ENCODE peak calls at places on chromosomes 6 and 20, in six cellular contexts. S, C, J, T, O and Y are unnamed samples.

GRCh38 chr6:8219352-8219943 is 117.1 kb upstream of the EEF1E1 start:
- DNase-seq in S (peak; percentile 57), C (no peak), J (peak; percentile 28), T (peak; percentile 6), O (peak; percentile 52), Y (no peak)

GRCh38 chr6:25297823-25298507 is 18.8 kb downstream of the CARMIL1 start:
- DNase-seq in S (no peak), C (no peak), J (no peak), T (no peak), O (no peak), Y (no peak)

GRCh38 chr6:78483546-78483945 is 383.8 kb upstream of the IRAK1BP1 start:
- DNase-seq in S (no peak), C (no peak), J (no peak), T (no peak), O (no peak), Y (peak; percentile 3)

GRCh38 chr20:20603339-20603990 is 109.0 kb downstream of the RALGAPA2 start:
- DNase-seq in S (no peak), C (no peak), J (peak; percentile 7), T (no peak), O (no peak), Y (no peak)

GRCh38 chr6:46323312-46323965 is 152.7 kb upstream of the ENPP5 start:
- DNase-seq in S (peak; percentile 15), C (no peak), J (no peak), T (no peak), O (peak; percentile 48), Y (peak; percentile 62)

GRCh38 chr20:46351357-46352058 is 43.2 kb upstream of the CDH22 start:
- DNase-seq in S (no peak), C (no peak), J (no peak), T (no peak), O (peak; percentile 44), Y (no peak)

GRCh38 chr20:3221398-3222226 is 12.3 kb downstream of the ITPA start:
- DNase-seq in S (no peak), C (no peak), J (no peak), T (no peak), O (no peak), Y (no peak)

GRCh38 chr6:131733376-131734016 is 22.7 kb upstream of the CTAGE9 start:
- DNase-seq in S (no peak), C (no peak), J (no peak), T (no peak), O (peak; percentile 61), Y (peak; percentile 36)

GRCh38 chr6:142112451-142113061 is 20.2 kb upstream of the GJE1 start:
- DNase-seq in S (peak; percentile 86), C (peak; percentile 53), J (peak; percentile 64), T (peak; percentile 46), O (peak; percentile 61), Y (peak; percentile 45)

GRCh38 chr6:43702522-43703440 is 15.2 kb upstream of the MRPS18A start:
- DNase-seq in S (peak; percentile 63), C (peak; percentile 89), J (peak; percentile 83), T (peak; percentile 23), O (peak; percentile 94), Y (peak; percentile 93)

GRCh38 chr6:169983651-169984050 is 232.2 kb downstream of the ERMARD start:
- DNase-seq in S (no peak), C (no peak), J (no peak), T (no peak), O (no peak), Y (no peak)

GRCh38 chr6:2680264-2680908 is 70.3 kb downstream of the MYLK4 start:
- DNase-seq in S (no peak), C (no peak), J (no peak), T (no peak), O (no peak), Y (no peak)

GRCh38 chr6:28558629-28559028 is 32.9 kb downstream of the GPX5 start:
- DNase-seq in S (no peak), C (no peak), J (peak; percentile 79), T (no peak), O (no peak), Y (no peak)

GRCh38 chr20:46975976-46976375 is 81.3 kb downstream of the EYA2 start:
- DNase-seq in S (no peak), C (no peak), J (no peak), T (no peak), O (no peak), Y (no peak)

GRCh38 chr6:110618591-110619267 is 142.3 kb upstream of the SLC22A16 start:
- DNase-seq in S (no peak), C (no peak), J (no peak), T (no peak), O (peak; percentile 17), Y (no peak)

GRCh38 chr6:158049055-158050028 is 67.7 kb downstream of the SYNJ2 start:
- DNase-seq in S (no peak), C (peak; percentile 24), J (no peak), T (no peak), O (no peak), Y (no peak)

GRCh38 chr20:39702716-39703349 is 740.7 kb downstream of the DHX35 start:
- DNase-seq in S (no peak), C (no peak), J (no peak), T (no peak), O (no peak), Y (no peak)

GRCh38 chr6:149941583-149942460 is at the start of gene ULBP2:
- DNase-seq in S (peak; percentile 91), C (peak; percentile 60), J (peak; percentile 69), T (peak; percentile 62), O (peak; percentile 89), Y (peak; percentile 94)

GRCh38 chr6:121616411-121616810 is 181.0 kb downstream of the GJA1 start:
- DNase-seq in S (no peak), C (no peak), J (no peak), T (no peak), O (no peak), Y (no peak)

GRCh38 chr6:45378324-45378926 is 691 bp upstream of the SUPT3H start:
- DNase-seq in S (peak; percentile 53), C (peak; percentile 69), J (no peak), T (no peak), O (no peak), Y (no peak)

GRCh38 chr6:46419576-46420002 is 71.7 kb downstream of the RCAN2 start:
- DNase-seq in S (peak; percentile 55), C (peak; percentile 52), J (peak; percentile 63), T (peak; percentile 42), O (peak; percentile 11), Y (peak; percentile 11)

GRCh38 chr6:139159016-139159415 is 24.1 kb downstream of the HECA start:
- DNase-seq in S (no peak), C (no peak), J (no peak), T (no peak), O (no peak), Y (no peak)

GRCh38 chr6:156828280-156828703 is 51.1 kb downstream of the ARID1B start:
- DNase-seq in S (peak; percentile 56), C (peak; percentile 47), J (no peak), T (no peak), O (peak; percentile 74), Y (peak; percentile 74)

GRCh38 chr20:13041574-13042457 is 33.0 kb downstream of the SPTLC3 start:
- DNase-seq in S (no peak), C (no peak), J (no peak), T (no peak), O (peak; percentile 11), Y (peak; percentile 68)

GRCh38 chr20:37081717-37082289 is 14.0 kb downstream of the RBL1 start:
- DNase-seq in S (peak; percentile 32), C (no peak), J (no peak), T (no peak), O (no peak), Y (no peak)